ENCODE peak calls at places on chromosome 7, in six cellular contexts. T is testis; C is central memory CD4-positive, alpha-beta T cell; E is A549; N is hepatocyte; G is colonic mucosa. K is an unnamed sample.

GRCh38 chr7:25771491-25771890 is 380.5 kb upstream of the NFE2L3 start:
- DNase-seq in E (no peak), C (no peak), G (no peak), N (no peak), T (no peak), K (no peak)

GRCh38 chr7:15692621-15693020 is 6.1 kb upstream of the MEOX2 start:
- DNase-seq in C (no peak), E (no peak), N (no peak), T (no peak), G (no peak), K (no peak)

GRCh38 chr7:105581066-105581811 is at the start of gene EFCAB10:
- DNase-seq in T (peak), E (peak), C (peak), G (peak), N (peak), K (peak)

GRCh38 chr7:97024209-97025129 is at the start of gene DLX5:
- DNase-seq in T (peak), G (no peak), C (no peak), E (no peak), N (peak), K (no peak)

GRCh38 chr7:120733143-120733542 is 124.8 kb downstream of the TSPAN12 start:
- DNase-seq in C (no peak), G (no peak), N (no peak), E (peak), T (no peak), K (peak)

GRCh38 chr7:31687024-31687423 is at the start of gene PPP1R17:
- DNase-seq in C (no peak), E (no peak), G (no peak), T (peak), N (peak), K (peak)

GRCh38 chr7:8212638-8213037 is 49.3 kb downstream of the ICA1 start:
- DNase-seq in C (no peak), G (no peak), N (no peak), T (no peak), E (no peak), K (no peak)

GRCh38 chr7:97215556-97215955 is 98.1 kb downstream of the SDHAF3 start:
- DNase-seq in T (no peak), G (peak), E (no peak), N (peak), C (no peak), K (no peak)

GRCh38 chr7:71793251-71793650 is 618.9 kb downstream of the CALN1 start:
- DNase-seq in G (no peak), C (no peak), T (no peak), E (no peak), N (no peak), K (no peak)

GRCh38 chr7:66503036-66503370 is 125.7 kb upstream of the KCTD7 start:
- DNase-seq in E (no peak), T (no peak), C (no peak), N (no peak), G (no peak), K (no peak)

K was measured in cardiac muscle cell.